ENCODE peak calls at places on chromosome 22, in six cellular contexts. Q is AG04449, I is colonic mucosa, E is IMR-90, P is A673, G is fibroblast of mammary gland. J is an unnamed sample.

GRCh38 chr22:27247691-27248434 is 553.7 kb downstream of the MN1 start:
- DNase-seq in G (peak; percentile 31), P (peak; percentile 87), I (no peak), E (no peak), Q (no peak), J (no peak)

GRCh38 chr22:26570864-26571525 is 18.9 kb downstream of the TPST2 start:
- DNase-seq in I (no peak), E (no peak), G (no peak), P (peak; percentile 33), Q (no peak), J (no peak)

GRCh38 chr22:40518840-40519239 is 117.7 kb downstream of the MRTFA start:
- DNase-seq in Q (no peak), G (no peak), E (no peak), P (no peak), I (no peak), J (no peak)

GRCh38 chr22:36611241-36611976 is 82.4 kb upstream of the EIF3D start:
- DNase-seq in Q (no peak), E (no peak), P (no peak), G (no peak), I (no peak), J (no peak)

GRCh38 chr22:43789452-43789851 is 22.7 kb downstream of the EFCAB6 start:
- DNase-seq in G (peak; percentile 99), P (peak; percentile 19), Q (peak; percentile 85), I (no peak), E (peak; percentile 99), J (peak; percentile 84)

GRCh38 chr22:42330953-42331525 is 60.6 kb upstream of the TCF20 start:
- DNase-seq in P (peak; percentile 90), Q (no peak), G (no peak), E (no peak), I (peak; percentile 58), J (peak; percentile 49)

GRCh38 chr22:44429941-44430587 is 68.0 kb downstream of the RTL6 start:
- DNase-seq in G (no peak), P (no peak), E (no peak), I (no peak), Q (no peak), J (no peak)

GRCh38 chr22:49415219-49415951 is 412.3 kb downstream of the BRD1 start:
- DNase-seq in G (no peak), I (no peak), E (no peak), P (no peak), Q (no peak), J (no peak)

GRCh38 chr22:47839586-47840245 is 1077.3 kb downstream of the TBC1D22A start:
- DNase-seq in P (no peak), E (no peak), G (no peak), Q (no peak), I (no peak), J (no peak)

DNA sequence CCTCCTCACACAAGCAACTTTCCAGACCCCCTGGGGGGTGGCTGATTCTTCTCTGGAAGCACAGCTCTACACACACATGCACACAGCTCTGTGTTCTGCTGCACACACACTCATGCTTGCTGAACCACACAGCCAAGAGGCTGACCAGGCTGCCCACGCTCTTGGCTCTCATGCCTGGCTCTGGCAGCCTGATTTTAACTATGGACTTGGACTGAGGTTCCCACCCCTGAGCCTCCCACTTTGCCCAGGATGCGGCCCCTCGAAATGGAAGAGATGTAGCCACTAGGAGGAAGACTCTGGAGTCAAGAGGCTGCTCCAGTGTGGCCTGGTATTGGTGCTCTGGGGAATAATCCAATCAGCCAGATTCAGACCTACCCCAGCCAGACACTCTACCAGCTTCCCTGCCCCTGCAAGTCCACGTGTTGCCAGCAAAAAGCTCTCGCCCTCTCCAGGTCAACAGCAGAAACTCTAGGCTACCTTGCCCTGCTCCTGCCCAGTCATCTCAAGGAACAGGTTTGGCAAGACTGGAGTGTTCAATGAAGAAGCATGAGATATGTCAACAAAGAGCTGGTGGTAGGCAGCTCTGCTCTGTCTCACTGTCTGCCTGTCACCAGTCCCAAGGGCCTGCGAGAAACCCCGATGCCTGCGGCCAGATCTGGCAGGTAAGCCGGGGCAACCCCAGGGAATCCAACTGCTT is 8.8 kb upstream of the CASTOR1 start:
- DNase-seq in Q (no peak), I (peak; percentile 65), G (no peak), P (no peak), E (no peak), J (no peak)
- H3K4me3 ChIP-seq in Q (no peak overlapping the region), I (no peak overlapping the region), G (no peak overlapping the region), P (no peak overlapping the region), E (no peak overlapping the region), J (no peak overlapping the region)

GRCh38 chr22:46753761-46754109 is 8.7 kb upstream of the TBC1D22A start:
- DNase-seq in E (no peak), P (no peak), I (no peak), G (no peak), Q (no peak), J (no peak)

GRCh38 chr22:46754110-46754799 is 8.2 kb upstream of the TBC1D22A start:
- DNase-seq in Q (peak; percentile 90), P (peak; percentile 84), G (peak; percentile 98), E (peak; percentile 99), I (peak; percentile 94), J (peak; percentile 98)

GRCh38 chr22:46752286-46752685 is 10.2 kb upstream of the TBC1D22A start:
- DNase-seq in G (no peak), P (no peak), I (no peak), E (no peak), Q (no peak), J (no peak)

GRCh38 chr22:46752911-46753310 is 9.5 kb upstream of the TBC1D22A start:
- DNase-seq in I (no peak), P (no peak), Q (no peak), E (no peak), G (no peak), J (no peak)

GRCh38 chr22:46753360-46753759 is 9.1 kb upstream of the TBC1D22A start:
- DNase-seq in G (no peak), P (no peak), E (no peak), I (no peak), Q (no peak), J (no peak)
- TF ChIP-seq CTCF in G (no peak), P (no peak), E (no peak), I (no peak), Q (no peak), J (no peak)

GRCh38 chr22:20118572-20119020 is 1.6 kb upstream of the TRMT2A start:
- DNase-seq in P (peak; percentile 39), Q (no peak), I (no peak), G (no peak), E (no peak), J (no peak)
- H3K4me3 ChIP-seq in P (peak overlapping the region; percentile 95), Q (peak overlapping the region; percentile 78), I (no peak overlapping the region), G (peak overlapping the region; percentile 88), E (peak overlapping the region; percentile 80), J (peak overlapping the region; percentile 79)

GRCh38 chr22:37621352-37621860 is 12.8 kb downstream of the GGA1 start:
- DNase-seq in E (no peak), Q (no peak), I (no peak), G (no peak), P (no peak), J (no peak)

GRCh38 chr22:37624876-37625275 is 14.6 kb upstream of the SH3BP1 start:
- DNase-seq in Q (no peak), P (no peak), I (no peak), E (no peak), G (no peak), J (no peak)

GRCh38 chr22:37625737-37626136 is 13.7 kb upstream of the SH3BP1 start:
- DNase-seq in I (no peak), E (no peak), Q (no peak), P (no peak), G (no peak), J (no peak)

GRCh38 chr22:37624017-37624365 is 15.4 kb downstream of the GGA1 start:
- DNase-seq in E (no peak), G (no peak), I (peak; percentile 82), Q (no peak), P (no peak), J (no peak)

DNA sequence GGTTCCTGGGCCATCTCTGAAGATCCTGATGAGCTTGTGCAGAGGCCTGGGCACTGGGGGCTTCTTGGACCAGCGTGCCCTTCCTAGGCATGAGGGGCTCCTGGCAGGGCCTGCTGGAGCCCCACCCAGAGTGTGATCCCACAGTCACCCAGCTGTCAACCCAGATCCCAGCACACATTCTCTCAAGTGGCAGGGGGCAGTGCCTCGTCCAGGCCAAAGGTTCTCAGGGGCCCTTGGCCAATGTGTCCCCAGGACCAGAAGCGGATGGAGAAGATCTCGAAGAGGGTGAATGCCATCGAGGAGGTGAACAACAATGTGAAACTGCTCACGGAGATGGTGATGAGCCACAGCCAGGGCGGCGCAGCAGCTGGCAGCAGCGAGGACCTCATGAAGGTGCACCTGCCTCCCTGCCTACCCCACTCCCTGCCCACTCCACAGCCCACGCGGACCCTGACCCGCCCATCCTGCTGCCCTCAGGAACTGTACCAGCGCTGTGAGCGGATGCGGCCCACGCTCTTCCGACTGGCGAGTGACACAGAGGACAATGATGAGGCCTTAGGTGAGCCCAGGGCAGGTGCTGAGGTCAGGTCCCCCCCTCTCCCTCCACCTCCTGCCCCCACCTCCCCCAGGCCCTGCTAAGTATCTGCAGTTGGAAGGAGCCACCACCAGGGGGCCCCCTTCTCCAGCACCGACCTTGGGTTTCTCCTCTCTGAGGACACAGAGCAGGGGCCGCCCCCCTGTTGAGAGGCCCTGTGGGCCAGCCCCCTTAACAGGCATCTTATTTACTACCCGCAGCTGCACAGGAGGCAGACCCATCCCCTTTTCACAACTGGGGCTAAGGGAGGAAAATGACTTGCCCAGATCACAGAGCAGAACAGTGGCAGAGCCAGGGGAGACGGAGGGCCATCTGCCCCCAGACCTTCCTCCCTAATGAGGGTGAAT is 14.7 kb downstream of the GGA1 start:
- DNase-seq in E (peak; percentile 43), G (peak; percentile 49), Q (no peak), I (peak; percentile 69), P (peak; percentile 65), J (peak; percentile 77)
- TF ChIP-seq CTCF in E (peak; percentile 70), G (peak; percentile 60), Q (peak; percentile 88), I (peak; percentile 93), P (peak; percentile 95), J (peak; percentile 74)